ENCODE peak calls at places on chromosomes 11 and 22, in ten cellular contexts. One of them, this sample, is unnamed.

GRCh38 chr11:63489879-63490278 is 1.1 kb downstream of the PLAAT5 start:
- DNase-seq in tibial nerve: no peak
- DNase-seq in spleen: no peak
- DNase-seq in thyroid gland: no peak
- DNase-seq in IMR-90: no peak
- DNase-seq in prostate gland: no peak
- DNase-seq in sigmoid colon: no peak
- DNase-seq in heart left ventricle: no peak
- DNase-seq in right lobe of liver: no peak
- DNase-seq in Peyer's patch: no peak
- DNase-seq in this sample: peak; percentile 49

GRCh38 chr22:19757140-19757984 is 3.2 kb upstream of the TBX1 start:
- DNase-seq in tibial nerve: no peak
- DNase-seq in right lobe of liver: no peak
- DNase-seq in sigmoid colon: no peak
- DNase-seq in thyroid gland: no peak
- DNase-seq in heart left ventricle: no peak
- DNase-seq in IMR-90: no peak
- DNase-seq in prostate gland: no peak
- DNase-seq in spleen: no peak
- DNase-seq in Peyer's patch: peak; percentile 52
- DNase-seq in this sample: no peak

GRCh38 chr11:128784059-128784804 is 82.9 kb downstream of the KCNJ1 start:
- DNase-seq in tibial nerve: no peak
- DNase-seq in IMR-90: no peak
- DNase-seq in sigmoid colon: no peak
- DNase-seq in spleen: no peak
- DNase-seq in heart left ventricle: no peak
- DNase-seq in prostate gland: no peak
- DNase-seq in thyroid gland: no peak
- DNase-seq in right lobe of liver: no peak
- DNase-seq in Peyer's patch: no peak
- DNase-seq in this sample: no peak

GRCh38 chr22:45335021-45335818 is 25.5 kb downstream of the FAM118A start:
- DNase-seq in right lobe of liver: peak; percentile 91
- DNase-seq in spleen: no peak
- DNase-seq in sigmoid colon: no peak
- DNase-seq in Peyer's patch: peak; percentile 8
- DNase-seq in prostate gland: peak; percentile 81
- DNase-seq in tibial nerve: no peak
- DNase-seq in IMR-90: no peak
- DNase-seq in thyroid gland: peak; percentile 94
- DNase-seq in heart left ventricle: peak; percentile 89
- DNase-seq in this sample: peak; percentile 50

GRCh38 chr22:45537734-45538181 is 35.1 kb downstream of the FBLN1 start:
- DNase-seq in Peyer's patch: no peak
- DNase-seq in sigmoid colon: peak; percentile 90
- DNase-seq in right lobe of liver: no peak
- DNase-seq in thyroid gland: peak; percentile 68
- DNase-seq in heart left ventricle: peak; percentile 62
- DNase-seq in prostate gland: peak; percentile 90
- DNase-seq in spleen: no peak
- DNase-seq in IMR-90: peak; percentile 84
- DNase-seq in tibial nerve: peak; percentile 38
- DNase-seq in this sample: peak; percentile 27

GRCh38 chr11:13260196-13260962 is 17.2 kb upstream of the BMAL1 start:
- DNase-seq in Peyer's patch: no peak
- DNase-seq in spleen: no peak
- DNase-seq in tibial nerve: no peak
- DNase-seq in thyroid gland: peak; percentile 58
- DNase-seq in heart left ventricle: no peak
- DNase-seq in IMR-90: no peak
- DNase-seq in right lobe of liver: no peak
- DNase-seq in prostate gland: no peak
- DNase-seq in sigmoid colon: no peak
- DNase-seq in this sample: no peak

GRCh38 chr11:34513674-34513995 is at the start of gene ELF5:
- DNase-seq in prostate gland: peak; percentile 43
- DNase-seq in spleen: no peak
- DNase-seq in Peyer's patch: no peak
- DNase-seq in right lobe of liver: no peak
- DNase-seq in thyroid gland: no peak
- DNase-seq in heart left ventricle: no peak
- DNase-seq in sigmoid colon: no peak
- DNase-seq in tibial nerve: no peak
- DNase-seq in IMR-90: no peak
- DNase-seq in this sample: no peak

GRCh38 chr11:31804439-31805036 is 6.6 kb downstream of the PAX6 start:
- DNase-seq in right lobe of liver: no peak
- DNase-seq in thyroid gland: no peak
- DNase-seq in prostate gland: no peak
- DNase-seq in heart left ventricle: no peak
- DNase-seq in spleen: peak; percentile 63
- DNase-seq in IMR-90: no peak
- DNase-seq in Peyer's patch: no peak
- DNase-seq in tibial nerve: peak; percentile 4
- DNase-seq in sigmoid colon: no peak
- DNase-seq in this sample: no peak

GRCh38 chr11:114284021-114284420 is 12.2 kb upstream of the NNMT start:
- DNase-seq in thyroid gland: no peak
- DNase-seq in spleen: peak; percentile 78
- DNase-seq in right lobe of liver: peak; percentile 83
- DNase-seq in tibial nerve: no peak
- DNase-seq in sigmoid colon: no peak
- DNase-seq in prostate gland: no peak
- DNase-seq in IMR-90: no peak
- DNase-seq in Peyer's patch: no peak
- DNase-seq in heart left ventricle: no peak
- DNase-seq in this sample: no peak

GRCh38 chr11:12050470-12050891 is 42.1 kb upstream of the DKK3 start:
- DNase-seq in sigmoid colon: no peak
- DNase-seq in prostate gland: peak; percentile 76
- DNase-seq in Peyer's patch: no peak
- DNase-seq in tibial nerve: no peak
- DNase-seq in right lobe of liver: peak; percentile 53
- DNase-seq in heart left ventricle: no peak
- DNase-seq in IMR-90: no peak
- DNase-seq in spleen: no peak
- DNase-seq in thyroid gland: peak; percentile 65
- DNase-seq in this sample: no peak

GRCh38 chr11:124935548-124936514 is at the start of gene HEPACAM:
- DNase-seq in spleen: no peak
- DNase-seq in sigmoid colon: no peak
- DNase-seq in prostate gland: no peak
- DNase-seq in IMR-90: no peak
- DNase-seq in thyroid gland: no peak
- DNase-seq in tibial nerve: no peak
- DNase-seq in Peyer's patch: no peak
- DNase-seq in right lobe of liver: no peak
- DNase-seq in heart left ventricle: no peak
- DNase-seq in this sample: no peak

GRCh38 chr11:106403751-106404150 is 326.3 kb downstream of the AASDHPPT start:
- DNase-seq in spleen: no peak
- DNase-seq in right lobe of liver: no peak
- DNase-seq in Peyer's patch: no peak
- DNase-seq in tibial nerve: no peak
- DNase-seq in prostate gland: no peak
- DNase-seq in IMR-90: no peak
- DNase-seq in sigmoid colon: no peak
- DNase-seq in thyroid gland: no peak
- DNase-seq in heart left ventricle: no peak
- DNase-seq in this sample: no peak

GRCh38 chr11:123561046-123561781 is 93.2 kb downstream of the SCN3B start:
- DNase-seq in prostate gland: no peak
- DNase-seq in heart left ventricle: peak; percentile 59
- DNase-seq in thyroid gland: peak; percentile 70
- DNase-seq in sigmoid colon: no peak
- DNase-seq in spleen: no peak
- DNase-seq in Peyer's patch: no peak
- DNase-seq in tibial nerve: no peak
- DNase-seq in IMR-90: peak; percentile 56
- DNase-seq in right lobe of liver: no peak
- DNase-seq in this sample: peak; percentile 82

DNA sequence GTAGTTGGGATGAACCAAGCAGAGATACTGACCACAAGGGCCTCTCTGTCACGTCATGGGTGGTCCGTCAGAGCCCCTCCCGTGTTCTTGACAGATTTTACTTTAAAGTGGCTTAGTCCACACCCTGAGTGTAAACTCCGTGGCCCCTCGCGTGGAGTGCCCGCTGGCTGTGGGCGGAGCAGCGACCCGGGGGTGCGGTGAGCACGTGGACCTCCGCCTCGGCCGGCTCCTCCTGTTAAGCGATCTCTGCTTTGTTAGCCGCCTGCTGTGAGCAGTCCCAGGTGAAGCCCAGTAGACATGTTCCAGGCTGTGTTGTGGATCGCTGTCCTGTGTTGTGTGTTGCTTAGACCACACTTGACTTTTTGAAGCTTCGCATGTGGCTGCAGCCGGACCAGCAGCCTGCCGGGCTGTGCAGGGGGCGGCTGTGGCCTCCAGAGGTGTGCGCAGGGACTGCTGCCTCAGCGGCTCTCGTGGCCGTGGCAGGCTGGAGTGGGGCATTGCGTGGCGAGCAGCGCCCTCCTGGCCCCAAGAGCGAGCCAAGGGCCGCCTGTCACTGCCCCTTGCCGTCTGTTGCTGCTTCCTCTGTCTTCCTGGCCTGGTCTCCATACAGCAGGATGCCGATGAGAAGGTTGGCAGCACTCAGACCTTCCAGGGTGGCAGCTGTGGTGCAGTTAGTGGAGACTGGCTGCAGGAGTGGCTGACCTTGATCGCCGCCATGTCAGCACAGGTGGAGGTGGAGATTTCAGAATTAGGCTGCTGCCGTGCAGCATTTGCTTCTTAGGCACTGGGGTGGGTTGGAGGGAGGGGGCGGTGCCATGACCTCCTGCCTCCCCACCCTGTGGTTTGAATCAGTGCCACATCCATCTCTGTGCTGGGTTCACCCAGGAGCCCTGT is 34.2 kb downstream of the MUC6 start:
- DNase-seq in tibial nerve: no peak
- DNase-seq in IMR-90: no peak
- DNase-seq in prostate gland: no peak
- DNase-seq in spleen: no peak
- DNase-seq in heart left ventricle: no peak
- DNase-seq in right lobe of liver: no peak
- DNase-seq in thyroid gland: no peak
- DNase-seq in sigmoid colon: no peak
- DNase-seq in Peyer's patch: no peak
- DNase-seq in this sample: no peak
- H3K36me3 ChIP-seq in tibial nerve: no peaks in the 10 kb centered on the region
- H3K36me3 ChIP-seq in IMR-90: peaks cover 52% of the 10 kb centered on the region
- H3K36me3 ChIP-seq in prostate gland: no peaks in the 10 kb centered on the region
- H3K36me3 ChIP-seq in spleen: peaks cover 100% of the 10 kb centered on the region
- H3K36me3 ChIP-seq in heart left ventricle: peaks cover 87% of the 10 kb centered on the region
- H3K36me3 ChIP-seq in right lobe of liver: peaks cover 3% of the 10 kb centered on the region
- H3K36me3 ChIP-seq in thyroid gland: peaks cover 38% of the 10 kb centered on the region
- H3K36me3 ChIP-seq in sigmoid colon: peaks cover 5% of the 10 kb centered on the region
- H3K36me3 ChIP-seq in Peyer's patch: no peaks in the 10 kb centered on the region
- H3K36me3 ChIP-seq in this sample: no peaks in the 10 kb centered on the region

GRCh38 chr22:47260551-47260950 is 498.1 kb downstream of the TBC1D22A start:
- DNase-seq in Peyer's patch: no peak
- DNase-seq in tibial nerve: no peak
- DNase-seq in thyroid gland: peak; percentile 53
- DNase-seq in sigmoid colon: no peak
- DNase-seq in IMR-90: no peak
- DNase-seq in right lobe of liver: no peak
- DNase-seq in prostate gland: no peak
- DNase-seq in heart left ventricle: no peak
- DNase-seq in spleen: no peak
- DNase-seq in this sample: no peak
- TF ChIP-seq POLR2A in Peyer's patch: no peak
- TF ChIP-seq POLR2A in tibial nerve: no peak
- TF ChIP-seq POLR2A in thyroid gland: no peak
- TF ChIP-seq POLR2A in sigmoid colon: no peak
- TF ChIP-seq POLR2A in IMR-90: no peak
- TF ChIP-seq POLR2A in right lobe of liver: no peak
- TF ChIP-seq POLR2A in prostate gland: no peak
- TF ChIP-seq POLR2A in heart left ventricle: no peak
- TF ChIP-seq POLR2A in spleen: no peak
- TF ChIP-seq POLR2A in this sample: no peak

GRCh38 chr11:16292167-16292859 is 64.0 kb downstream of the SOX6 start:
- DNase-seq in tibial nerve: no peak
- DNase-seq in thyroid gland: no peak
- DNase-seq in right lobe of liver: no peak
- DNase-seq in heart left ventricle: peak; percentile 27
- DNase-seq in Peyer's patch: no peak
- DNase-seq in IMR-90: no peak
- DNase-seq in spleen: no peak
- DNase-seq in sigmoid colon: no peak
- DNase-seq in prostate gland: no peak
- DNase-seq in this sample: no peak

GRCh38 chr11:16295592-16295991 is 60.8 kb downstream of the SOX6 start:
- DNase-seq in right lobe of liver: no peak
- DNase-seq in sigmoid colon: no peak
- DNase-seq in prostate gland: no peak
- DNase-seq in tibial nerve: no peak
- DNase-seq in spleen: no peak
- DNase-seq in IMR-90: no peak
- DNase-seq in heart left ventricle: no peak
- DNase-seq in Peyer's patch: no peak
- DNase-seq in thyroid gland: no peak
- DNase-seq in this sample: no peak

GRCh38 chr11:16296243-16296642 is 60.1 kb downstream of the SOX6 start:
- DNase-seq in Peyer's patch: no peak
- DNase-seq in thyroid gland: no peak
- DNase-seq in spleen: no peak
- DNase-seq in tibial nerve: no peak
- DNase-seq in heart left ventricle: no peak
- DNase-seq in right lobe of liver: no peak
- DNase-seq in sigmoid colon: no peak
- DNase-seq in IMR-90: no peak
- DNase-seq in prostate gland: no peak
- DNase-seq in this sample: no peak

GRCh38 chr11:16291729-16292128 is 64.6 kb downstream of the SOX6 start:
- DNase-seq in thyroid gland: no peak
- DNase-seq in Peyer's patch: no peak
- DNase-seq in spleen: no peak
- DNase-seq in tibial nerve: no peak
- DNase-seq in right lobe of liver: no peak
- DNase-seq in sigmoid colon: no peak
- DNase-seq in prostate gland: no peak
- DNase-seq in heart left ventricle: no peak
- DNase-seq in IMR-90: no peak
- DNase-seq in this sample: no peak

GRCh38 chr11:16293204-16293681 is 63.1 kb downstream of the SOX6 start:
- DNase-seq in IMR-90: peak; percentile 76
- DNase-seq in right lobe of liver: no peak
- DNase-seq in thyroid gland: no peak
- DNase-seq in tibial nerve: no peak
- DNase-seq in sigmoid colon: no peak
- DNase-seq in prostate gland: no peak
- DNase-seq in heart left ventricle: no peak
- DNase-seq in spleen: no peak
- DNase-seq in Peyer's patch: no peak
- DNase-seq in this sample: no peak
- H3K27ac ChIP-seq in IMR-90: no peak overlapping the region
- H3K27ac ChIP-seq in right lobe of liver: no peak overlapping the region
- H3K27ac ChIP-seq in thyroid gland: no peak overlapping the region
- H3K27ac ChIP-seq in tibial nerve: no peak overlapping the region
- H3K27ac ChIP-seq in sigmoid colon: no peak overlapping the region
- H3K27ac ChIP-seq in prostate gland: no peak overlapping the region
- H3K27ac ChIP-seq in heart left ventricle: peak overlapping the region; percentile 87
- H3K27ac ChIP-seq in spleen: no peak overlapping the region
- H3K27ac ChIP-seq in Peyer's patch: no peak overlapping the region
- H3K27ac ChIP-seq in this sample: no peak overlapping the region

GRCh38 chr22:23698673-23699235 is 7.9 kb downstream of the RGL4 start:
- DNase-seq in Peyer's patch: no peak
- DNase-seq in heart left ventricle: no peak
- DNase-seq in IMR-90: peak; percentile 37
- DNase-seq in tibial nerve: no peak
- DNase-seq in sigmoid colon: no peak
- DNase-seq in prostate gland: no peak
- DNase-seq in spleen: no peak
- DNase-seq in thyroid gland: no peak
- DNase-seq in right lobe of liver: no peak
- DNase-seq in this sample: no peak
- H3K36me3 ChIP-seq in Peyer's patch: no peaks in the 10 kb centered on the region
- H3K36me3 ChIP-seq in heart left ventricle: peaks cover 72% of the 10 kb centered on the region
- H3K36me3 ChIP-seq in IMR-90: peaks cover 19% of the 10 kb centered on the region
- H3K36me3 ChIP-seq in tibial nerve: no peaks in the 10 kb centered on the region
- H3K36me3 ChIP-seq in sigmoid colon: peaks cover 3% of the 10 kb centered on the region
- H3K36me3 ChIP-seq in prostate gland: no peaks in the 10 kb centered on the region
- H3K36me3 ChIP-seq in spleen: peaks cover 86% of the 10 kb centered on the region
- H3K36me3 ChIP-seq in thyroid gland: peaks cover 10% of the 10 kb centered on the region
- H3K36me3 ChIP-seq in right lobe of liver: peaks cover 2% of the 10 kb centered on the region
- H3K36me3 ChIP-seq in this sample: no peaks in the 10 kb centered on the region